ENCODE peak calls at places on chromosomes 2 and 18, in five cellular contexts. One of them, this sample, is unnamed.

GRCh38 chr2:190802133-190802532 is 78.5 kb upstream of the GLS start:
- DNase-seq in HCT116: no peak
- DNase-seq in suprapubic skin: no peak
- DNase-seq in mesenchymal stem cell: no peak
- DNase-seq in tibial artery: no peak
- DNase-seq in this sample: no peak

GRCh38 chr18:24271381-24272331 is 126.0 kb downstream of the OSBPL1A start:
- DNase-seq in HCT116: peak; percentile 49
- DNase-seq in suprapubic skin: peak; percentile 81
- DNase-seq in mesenchymal stem cell: peak; percentile 86
- DNase-seq in tibial artery: peak; percentile 67
- DNase-seq in this sample: peak; percentile 75

GRCh38 chr18:26747131-26747475 is 118.4 kb downstream of the AQP4 start:
- DNase-seq in HCT116: no peak
- DNase-seq in suprapubic skin: no peak
- DNase-seq in mesenchymal stem cell: no peak
- DNase-seq in tibial artery: no peak
- DNase-seq in this sample: no peak

GRCh38 chr2:170930132-170931109 is 1.4 kb downstream of the GORASP2 start:
- DNase-seq in HCT116: peak; percentile 59
- DNase-seq in suprapubic skin: no peak
- DNase-seq in mesenchymal stem cell: peak; percentile 44
- DNase-seq in tibial artery: no peak
- DNase-seq in this sample: no peak

GRCh38 chr2:112772322-112772721 is 7.9 kb upstream of the CKAP2L start:
- DNase-seq in HCT116: no peak
- DNase-seq in suprapubic skin: no peak
- DNase-seq in mesenchymal stem cell: no peak
- DNase-seq in tibial artery: no peak
- DNase-seq in this sample: no peak

GRCh38 chr2:234676109-234676858 is 179.4 kb upstream of the ARL4C start:
- DNase-seq in HCT116: no peak
- DNase-seq in suprapubic skin: no peak
- DNase-seq in mesenchymal stem cell: no peak
- DNase-seq in tibial artery: no peak
- DNase-seq in this sample: no peak

GRCh38 chr2:68878753-68879152 is 7.6 kb upstream of the BMP10 start:
- DNase-seq in HCT116: no peak
- DNase-seq in suprapubic skin: no peak
- DNase-seq in mesenchymal stem cell: peak; percentile 56
- DNase-seq in tibial artery: no peak
- DNase-seq in this sample: no peak

GRCh38 chr2:152421521-152422367 is 86.8 kb downstream of the FMNL2 start:
- DNase-seq in HCT116: peak; percentile 75
- DNase-seq in suprapubic skin: no peak
- DNase-seq in mesenchymal stem cell: peak; percentile 95
- DNase-seq in tibial artery: peak; percentile 64
- DNase-seq in this sample: peak; percentile 74

GRCh38 chr2:234763051-234763909 is 188.5 kb upstream of the SH3BP4 start:
- DNase-seq in HCT116: no peak
- DNase-seq in suprapubic skin: no peak
- DNase-seq in mesenchymal stem cell: no peak
- DNase-seq in tibial artery: no peak
- DNase-seq in this sample: no peak

GRCh38 chr18:77340815-77341214 is 91.2 kb downstream of the GALR1 start:
- DNase-seq in HCT116: no peak
- DNase-seq in suprapubic skin: no peak
- DNase-seq in mesenchymal stem cell: no peak
- DNase-seq in tibial artery: no peak
- DNase-seq in this sample: no peak

GRCh38 chr2:197165020-197165419 is 145.6 kb downstream of the ANKRD44 start:
- DNase-seq in HCT116: no peak
- DNase-seq in suprapubic skin: no peak
- DNase-seq in mesenchymal stem cell: no peak
- DNase-seq in tibial artery: no peak
- DNase-seq in this sample: no peak

GRCh38 chr2:10239561-10239967 is 63.1 kb upstream of the HPCAL1 start:
- DNase-seq in HCT116: no peak
- DNase-seq in suprapubic skin: peak; percentile 33
- DNase-seq in mesenchymal stem cell: no peak
- DNase-seq in tibial artery: no peak
- DNase-seq in this sample: no peak

GRCh38 chr2:239538357-239539052 is 137.7 kb upstream of the HDAC4 start:
- DNase-seq in HCT116: no peak
- DNase-seq in suprapubic skin: no peak
- DNase-seq in mesenchymal stem cell: no peak
- DNase-seq in tibial artery: no peak
- DNase-seq in this sample: no peak

GRCh38 chr2:215931256-215931903 is 82.0 kb downstream of the MREG start:
- DNase-seq in HCT116: peak; percentile 57
- DNase-seq in suprapubic skin: peak; percentile 70
- DNase-seq in mesenchymal stem cell: peak; percentile 84
- DNase-seq in tibial artery: peak; percentile 73
- DNase-seq in this sample: peak; percentile 24

GRCh38 chr2:102915128-102915527 is 153.3 kb downstream of the TMEM182 start:
- DNase-seq in HCT116: peak; percentile 12
- DNase-seq in suprapubic skin: no peak
- DNase-seq in mesenchymal stem cell: no peak
- DNase-seq in tibial artery: no peak
- DNase-seq in this sample: no peak

GRCh38 chr2:209872675-209873074 is 101.0 kb downstream of the UNC80 start:
- DNase-seq in HCT116: no peak
- DNase-seq in suprapubic skin: no peak
- DNase-seq in mesenchymal stem cell: no peak
- DNase-seq in tibial artery: no peak
- DNase-seq in this sample: no peak

GRCh38 chr2:168529054-168529833 is 73.2 kb downstream of the CERS6 start:
- DNase-seq in HCT116: no peak
- DNase-seq in suprapubic skin: no peak
- DNase-seq in mesenchymal stem cell: no peak
- DNase-seq in tibial artery: no peak
- DNase-seq in this sample: no peak

GRCh38 chr2:64781991-64782390 is 128.3 kb upstream of the SERTAD2 start:
- DNase-seq in HCT116: no peak
- DNase-seq in suprapubic skin: no peak
- DNase-seq in mesenchymal stem cell: no peak
- DNase-seq in tibial artery: no peak
- DNase-seq in this sample: no peak

GRCh38 chr2:32772623-32773221 is 144.9 kb downstream of the TTC27 start:
- DNase-seq in HCT116: peak; percentile 21
- DNase-seq in suprapubic skin: no peak
- DNase-seq in mesenchymal stem cell: peak; percentile 75
- DNase-seq in tibial artery: no peak
- DNase-seq in this sample: no peak

GRCh38 chr2:180376076-180376475 is 369.0 kb upstream of the CWC22 start:
- DNase-seq in HCT116: no peak
- DNase-seq in suprapubic skin: no peak
- DNase-seq in mesenchymal stem cell: peak; percentile 12
- DNase-seq in tibial artery: no peak
- DNase-seq in this sample: no peak

GRCh38 chr2:3666613-3666975 is 8.6 kb downstream of the ALLC start:
- DNase-seq in HCT116: no peak
- DNase-seq in suprapubic skin: no peak
- DNase-seq in mesenchymal stem cell: no peak
- DNase-seq in tibial artery: peak; percentile 7
- DNase-seq in this sample: no peak

GRCh38 chr2:151891566-151892194 is 63.5 kb upstream of the ARL5A start:
- DNase-seq in HCT116: no peak
- DNase-seq in suprapubic skin: no peak
- DNase-seq in mesenchymal stem cell: no peak
- DNase-seq in tibial artery: no peak
- DNase-seq in this sample: no peak

GRCh38 chr2:41853427-41854191 is 194.2 kb upstream of the PKDCC start:
- DNase-seq in HCT116: peak; percentile 35
- DNase-seq in suprapubic skin: no peak
- DNase-seq in mesenchymal stem cell: peak; percentile 69
- DNase-seq in tibial artery: no peak
- DNase-seq in this sample: no peak

GRCh38 chr2:177143444-177143843 is 69.2 kb upstream of the HNRNPA3 start:
- DNase-seq in HCT116: no peak
- DNase-seq in suprapubic skin: no peak
- DNase-seq in mesenchymal stem cell: peak; percentile 85
- DNase-seq in tibial artery: no peak
- DNase-seq in this sample: no peak

GRCh38 chr2:58480191-58480590 is 239.1 kb upstream of the FANCL start:
- DNase-seq in HCT116: no peak
- DNase-seq in suprapubic skin: no peak
- DNase-seq in mesenchymal stem cell: no peak
- DNase-seq in tibial artery: no peak
- DNase-seq in this sample: no peak

GRCh38 chr18:50847192-50847591 is 27.4 kb upstream of the MRO start:
- DNase-seq in HCT116: no peak
- DNase-seq in suprapubic skin: no peak
- DNase-seq in mesenchymal stem cell: no peak
- DNase-seq in tibial artery: no peak
- DNase-seq in this sample: no peak

GRCh38 chr2:100940766-100941645 is 61.1 kb upstream of the RPL31 start:
- DNase-seq in HCT116: no peak
- DNase-seq in suprapubic skin: no peak
- DNase-seq in mesenchymal stem cell: no peak
- DNase-seq in tibial artery: no peak
- DNase-seq in this sample: no peak

GRCh38 chr2:160405077-160405865 is 88.3 kb downstream of the RBMS1 start:
- DNase-seq in HCT116: no peak
- DNase-seq in suprapubic skin: no peak
- DNase-seq in mesenchymal stem cell: no peak
- DNase-seq in tibial artery: no peak
- DNase-seq in this sample: no peak

GRCh38 chr2:6103949-6104348 is 411.8 kb downstream of the SOX11 start:
- DNase-seq in HCT116: no peak
- DNase-seq in suprapubic skin: no peak
- DNase-seq in mesenchymal stem cell: no peak
- DNase-seq in tibial artery: no peak
- DNase-seq in this sample: peak; percentile 52

GRCh38 chr2:133972786-133973185 is 281.1 kb upstream of the MGAT5 start:
- DNase-seq in HCT116: no peak
- DNase-seq in suprapubic skin: no peak
- DNase-seq in mesenchymal stem cell: no peak
- DNase-seq in tibial artery: peak; percentile 36
- DNase-seq in this sample: no peak

GRCh38 chr2:188811522-188811921 is 162.7 kb upstream of the COL3A1 start:
- DNase-seq in HCT116: no peak
- DNase-seq in suprapubic skin: no peak
- DNase-seq in mesenchymal stem cell: peak; percentile 60
- DNase-seq in tibial artery: no peak
- DNase-seq in this sample: no peak

GRCh38 chr18:9876867-9877654 is 8.7 kb upstream of the TXNDC2 start:
- DNase-seq in HCT116: peak; percentile 40
- DNase-seq in suprapubic skin: no peak
- DNase-seq in mesenchymal stem cell: peak; percentile 93
- DNase-seq in tibial artery: peak; percentile 53
- DNase-seq in this sample: no peak

GRCh38 chr2:95240556-95240955 is 33.2 kb downstream of the ZNF892 start:
- DNase-seq in HCT116: no peak
- DNase-seq in suprapubic skin: no peak
- DNase-seq in mesenchymal stem cell: no peak
- DNase-seq in tibial artery: no peak
- DNase-seq in this sample: no peak

DNA sequence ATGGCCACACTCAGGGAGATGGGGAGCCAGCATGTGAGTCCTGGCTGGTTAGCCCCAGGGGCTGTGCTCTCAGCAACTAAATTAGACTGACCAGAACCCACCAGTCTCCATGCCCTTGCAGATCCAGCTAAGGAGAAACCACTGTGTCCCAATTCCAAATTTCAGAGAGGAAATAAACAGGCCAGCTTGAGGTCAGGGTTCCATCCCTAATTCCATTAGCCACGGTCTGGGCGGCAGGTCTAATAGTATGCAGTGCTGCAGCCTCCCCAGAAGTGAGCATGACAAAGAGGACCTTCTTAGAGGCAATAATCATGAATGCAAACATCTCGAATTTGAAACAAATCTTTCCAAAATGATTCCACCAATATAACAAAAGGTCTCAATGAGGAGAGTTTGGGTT is 671.2 kb downstream of the BCL11A start:
- DNase-seq in HCT116: no peak
- DNase-seq in suprapubic skin: no peak
- DNase-seq in mesenchymal stem cell: no peak
- DNase-seq in tibial artery: no peak
- DNase-seq in this sample: no peak
- H3K27ac ChIP-seq in HCT116: no peak overlapping the region
- H3K27ac ChIP-seq in suprapubic skin: no peak overlapping the region
- H3K27ac ChIP-seq in mesenchymal stem cell: no peak overlapping the region
- H3K27ac ChIP-seq in tibial artery: no peak overlapping the region
- H3K27ac ChIP-seq in this sample: no peak overlapping the region

DNA sequence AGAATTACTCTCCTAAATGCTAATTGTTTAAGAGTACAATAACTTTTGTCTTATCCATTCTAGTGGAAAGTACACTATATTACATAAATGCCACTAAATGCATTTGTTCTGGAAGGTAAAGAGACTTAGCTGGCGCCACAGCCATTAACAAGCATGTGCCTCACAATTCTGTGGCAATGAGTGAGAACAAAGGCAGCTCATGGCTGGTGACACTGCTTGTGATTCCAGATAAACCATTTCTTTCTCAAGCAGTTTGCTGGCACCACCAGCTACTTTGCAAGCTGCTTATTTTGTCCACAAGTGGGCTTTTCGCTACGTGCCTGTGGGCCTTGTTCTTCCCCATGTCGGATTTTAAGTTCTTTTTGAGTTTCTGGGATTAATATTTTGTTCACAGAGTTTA is 147.6 kb upstream of the SMAD7 start:
- DNase-seq in HCT116: no peak
- DNase-seq in suprapubic skin: no peak
- DNase-seq in mesenchymal stem cell: no peak
- DNase-seq in tibial artery: no peak
- DNase-seq in this sample: no peak
- H3K27ac ChIP-seq in HCT116: no peak overlapping the region
- H3K27ac ChIP-seq in suprapubic skin: no peak overlapping the region
- H3K27ac ChIP-seq in mesenchymal stem cell: no peak overlapping the region
- H3K27ac ChIP-seq in tibial artery: no peak overlapping the region
- H3K27ac ChIP-seq in this sample: no peak overlapping the region

GRCh38 chr18:22946217-22946616 is 13.1 kb downstream of the RBBP8 start:
- DNase-seq in HCT116: no peak
- DNase-seq in suprapubic skin: no peak
- DNase-seq in mesenchymal stem cell: peak; percentile 26
- DNase-seq in tibial artery: no peak
- DNase-seq in this sample: no peak
- H3K27ac ChIP-seq in HCT116: no peak overlapping the region
- H3K27ac ChIP-seq in suprapubic skin: no peak overlapping the region
- H3K27ac ChIP-seq in mesenchymal stem cell: no peak overlapping the region
- H3K27ac ChIP-seq in tibial artery: no peak overlapping the region
- H3K27ac ChIP-seq in this sample: no peak overlapping the region

DNA sequence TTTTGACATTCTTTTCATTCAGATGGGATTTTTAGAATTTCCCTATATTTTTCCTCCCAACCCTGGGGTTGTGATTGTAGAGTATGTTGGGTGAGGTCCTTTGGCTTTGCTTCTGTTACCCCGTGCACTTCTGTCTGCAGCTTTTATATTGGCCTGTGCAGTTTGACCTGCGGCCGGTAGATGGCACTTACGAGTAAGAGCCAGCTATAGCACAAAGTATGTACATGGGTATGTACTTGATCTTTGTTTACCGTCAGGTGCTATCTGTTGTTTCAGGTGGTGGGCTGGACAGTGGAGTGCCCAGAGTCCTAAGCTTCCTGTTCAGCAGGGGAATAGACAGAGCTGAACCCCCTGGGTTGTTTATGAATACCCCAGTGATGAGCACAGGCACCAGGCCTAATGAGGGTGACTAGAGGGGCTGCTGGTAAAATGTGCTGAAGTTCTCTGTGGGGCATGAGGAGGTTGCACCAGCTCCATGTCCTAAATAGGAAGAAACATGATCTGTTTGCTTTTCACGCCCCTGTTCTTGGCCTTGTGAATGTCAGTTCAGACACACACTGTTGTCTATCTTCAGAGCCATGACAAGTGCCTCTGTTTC is 58.9 kb upstream of the THUMPD2 start:
- DNase-seq in HCT116: peak; percentile 21
- DNase-seq in suprapubic skin: no peak
- DNase-seq in mesenchymal stem cell: peak; percentile 53
- DNase-seq in tibial artery: no peak
- DNase-seq in this sample: peak; percentile 21
- H3K27ac ChIP-seq in HCT116: no peak overlapping the region
- H3K27ac ChIP-seq in suprapubic skin: no peak overlapping the region
- H3K27ac ChIP-seq in mesenchymal stem cell: no peak overlapping the region
- H3K27ac ChIP-seq in tibial artery: no peak overlapping the region
- H3K27ac ChIP-seq in this sample: no peak overlapping the region